ENCODE peak calls at places on chromosomes 16 and 17, in nine cellular contexts. X, H, Y, O, V, U, N, A and J are unnamed samples.
A peak's percentile ranks its signal among the peaks of the same experiment; 100 is the strongest.

GRCh38 chr17:53516643-53517042 is 306.1 kb upstream of the KIF2B start:
- DNase-seq in X (no peak), H (no peak), O (no peak), U (no peak), V (peak; percentile 26), Y (peak; percentile 51), N (no peak), A (no peak), J (no peak)

GRCh38 chr17:56777859-56778258 is 55.9 kb downstream of the C17orf67 start:
- DNase-seq in U (no peak), Y (no peak), O (no peak), N (no peak), A (no peak), X (no peak), H (no peak), V (peak; percentile 85), J (no peak)

GRCh38 chr16:54303613-54304012 is 17.0 kb upstream of the IRX3 start:
- DNase-seq in H (no peak), X (no peak), O (no peak), Y (no peak), V (no peak), N (no peak), U (no peak), A (no peak), J (no peak)

GRCh38 chr16:85675528-85675927 is 13.2 kb downstream of the GINS2 start:
- DNase-seq in U (no peak), Y (no peak), N (no peak), O (no peak), A (no peak), X (no peak), H (no peak), V (peak; percentile 45), J (no peak)

GRCh38 chr17:35892091-35892637 is 12.0 kb upstream of the CCL5 start:
- DNase-seq in U (no peak), X (no peak), H (no peak), N (no peak), O (no peak), Y (no peak), A (no peak), V (no peak), J (no peak)

GRCh38 chr16:86545927-86546637 is 9.0 kb downstream of the MTHFSD start:
- DNase-seq in A (no peak), Y (no peak), H (no peak), O (no peak), U (no peak), N (no peak), X (no peak), V (no peak), J (no peak)

GRCh38 chr17:32100971-32101631 is 41.2 kb upstream of the RHOT1 start:
- DNase-seq in O (no peak), U (no peak), H (no peak), V (no peak), X (no peak), Y (no peak), N (no peak), A (no peak), J (peak; percentile 90)

GRCh38 chr17:10247806-10248334 is 49.5 kb upstream of the GAS7 start:
- DNase-seq in N (no peak), H (no peak), A (no peak), Y (no peak), O (no peak), X (no peak), U (no peak), V (peak; percentile 56), J (no peak)

GRCh38 chr16:6483634-6484033 is 849.0 kb upstream of the RBFOX1 start:
- DNase-seq in Y (peak; percentile 71), U (no peak), A (no peak), V (no peak), N (no peak), O (no peak), X (no peak), H (no peak), J (no peak)

GRCh38 chr17:63633742-63634141 is 11.5 kb downstream of the MAP3K3 start:
- DNase-seq in A (no peak), N (no peak), U (no peak), X (no peak), Y (peak; percentile 56), V (no peak), H (no peak), O (no peak), J (no peak)

GRCh38 chr17:27327397-27327796 is 33.5 kb downstream of the WSB1 start:
- DNase-seq in U (no peak), H (no peak), V (no peak), Y (no peak), X (no peak), O (no peak), N (no peak), A (no peak), J (no peak)

GRCh38 chr17:1454541-1454940 is 1.5 kb downstream of the CRK start:
- DNase-seq in U (no peak), V (peak; percentile 26), Y (no peak), N (no peak), H (no peak), O (no peak), A (no peak), X (no peak), J (no peak)

GRCh38 chr17:61219460-61219859 is 180.2 kb upstream of the TBX2 start:
- DNase-seq in O (peak; percentile 43), A (no peak), X (no peak), V (peak; percentile 70), U (no peak), H (peak; percentile 44), Y (no peak), N (peak; percentile 33), J (peak; percentile 17)

GRCh38 chr16:74625500-74626350 is 18.8 kb upstream of the GLG1 start:
- DNase-seq in Y (no peak), H (no peak), N (no peak), X (no peak), O (no peak), V (no peak), U (no peak), A (no peak), J (no peak)

GRCh38 chr17:76716834-76717205 is 6.1 kb upstream of the MXRA7 start:
- DNase-seq in N (no peak), U (no peak), H (peak; percentile 73), Y (no peak), A (no peak), X (no peak), V (peak; percentile 94), O (peak; percentile 83), J (no peak)

GRCh38 chr17:48054238-48055185 is 6.4 kb downstream of the NFE2L1 start:
- DNase-seq in A (peak; percentile 95), U (no peak), N (peak; percentile 73), Y (peak; percentile 99), V (peak; percentile 88), H (no peak), O (peak; percentile 57), X (peak; percentile 39), J (peak; percentile 62)

GRCh38 chr16:85697441-85697840 is 8.7 kb upstream of the GINS2 start:
- DNase-seq in Y (no peak), H (no peak), X (no peak), O (no peak), A (no peak), N (no peak), U (no peak), V (no peak), J (no peak)

DNA sequence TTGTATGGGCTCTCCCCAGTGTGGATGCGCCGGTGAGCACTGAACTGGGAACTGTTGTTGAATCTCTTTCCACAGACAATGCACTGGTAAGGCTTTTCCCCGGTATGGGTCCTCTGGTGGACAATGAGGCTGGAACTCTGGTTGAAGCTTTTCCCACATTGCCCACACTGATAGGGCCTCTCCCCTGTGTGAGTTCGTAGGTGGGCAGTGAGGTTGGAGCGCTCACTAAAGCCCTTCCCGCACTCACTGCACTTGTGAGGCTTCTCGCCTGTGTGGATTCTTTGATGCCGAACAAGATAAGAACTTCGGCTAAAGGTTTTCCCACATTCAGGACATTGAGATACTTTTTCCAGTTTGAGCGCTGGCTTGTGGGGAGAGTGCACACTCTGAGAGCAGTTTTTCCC is 17.8 kb downstream of the ZSCAN32 start:
- DNase-seq in U (no peak), O (no peak), N (no peak), V (peak; percentile 5), A (no peak), H (no peak), Y (peak; percentile 24), X (no peak), J (no peak)
- H3K4me3 ChIP-seq in U (peak overlapping the region; percentile 25), O (no peak overlapping the region), N (no peak overlapping the region), V (no peak overlapping the region), A (no peak overlapping the region), H (no peak overlapping the region), Y (peak overlapping the region; percentile 35), X (no peak overlapping the region), J (no peak overlapping the region)

DNA sequence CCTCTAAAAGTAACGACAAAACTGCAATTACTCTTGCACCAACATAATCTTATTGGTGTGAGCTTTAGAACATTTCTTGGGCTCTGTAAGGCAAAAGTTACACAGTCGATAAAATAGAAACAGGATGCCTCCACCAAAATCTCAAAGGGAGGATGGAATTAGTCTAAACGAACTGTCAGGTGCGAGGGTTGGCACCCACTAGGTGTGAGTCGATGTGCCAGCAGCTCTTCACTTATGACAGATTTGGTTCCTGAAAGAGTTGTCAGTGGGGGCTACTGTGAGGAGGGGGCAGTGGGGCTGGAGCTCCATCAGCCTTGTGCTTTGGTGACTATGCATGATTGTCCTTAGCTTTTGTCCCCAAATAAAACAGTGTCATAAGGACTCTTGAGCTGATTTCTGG is 422.9 kb downstream of the TMEM114 start:
- DNase-seq in O (no peak), U (no peak), V (no peak), H (no peak), N (no peak), Y (no peak), X (no peak), A (no peak), J (no peak)
- H3K4me3 ChIP-seq in O (no peak overlapping the region), U (no peak overlapping the region), V (no peak overlapping the region), H (no peak overlapping the region), N (no peak overlapping the region), Y (no peak overlapping the region), X (no peak overlapping the region), A (no peak overlapping the region), J (no peak overlapping the region)

DNA sequence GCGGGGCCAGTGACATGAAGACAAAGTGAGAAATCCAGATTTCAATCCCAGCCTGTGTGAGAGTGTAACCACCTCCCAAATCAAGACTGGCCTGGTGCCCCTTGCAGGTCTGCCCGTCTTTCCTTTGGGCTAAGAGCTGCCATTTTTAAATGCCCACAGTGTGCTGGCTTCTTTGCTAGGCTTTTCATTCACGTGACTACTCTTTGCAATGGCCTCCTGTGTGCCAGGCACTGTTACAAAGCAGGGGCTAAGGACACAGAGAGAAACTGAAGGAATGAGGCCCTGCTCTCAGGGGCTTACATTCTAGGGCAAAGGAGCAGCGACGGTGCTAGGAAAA is 269 bp upstream of the ZSCAN10 start:
- DNase-seq in N (no peak), X (no peak), U (no peak), A (no peak), O (no peak), V (no peak), H (no peak), Y (no peak), J (no peak)
- H3K4me3 ChIP-seq in N (no peak overlapping the region), X (no peak overlapping the region), U (peak overlapping the region; percentile 19), A (no peak overlapping the region), O (no peak overlapping the region), V (no peak overlapping the region), H (no peak overlapping the region), Y (peak overlapping the region; percentile 86), J (no peak overlapping the region)

DNA sequence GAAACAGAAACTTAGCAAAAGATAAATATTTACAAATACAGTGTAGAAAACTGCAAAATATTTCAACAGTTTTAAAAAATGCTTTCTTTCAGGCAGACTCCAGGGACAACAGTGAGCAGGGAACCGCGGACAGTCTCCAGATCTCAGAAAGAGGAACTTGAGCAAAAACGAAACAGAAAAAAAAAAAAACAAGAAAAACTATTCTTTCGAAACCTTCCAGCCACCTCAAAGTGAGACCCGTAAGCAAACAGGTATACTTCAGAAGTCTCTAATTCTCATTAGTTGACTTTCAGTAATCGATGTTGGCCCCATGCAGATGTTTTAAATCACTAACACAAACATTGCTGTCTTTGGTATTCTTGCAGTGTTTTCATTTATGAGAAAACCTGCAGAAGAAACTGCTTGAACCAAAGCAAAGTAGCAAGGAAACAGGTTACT is 15.7 kb upstream of the CCL1 start:
- DNase-seq in O (no peak), H (no peak), Y (no peak), V (peak; percentile 9), X (no peak), A (peak; percentile 25), U (no peak), N (no peak), J (no peak)
- H3K4me3 ChIP-seq in O (no peak overlapping the region), H (no peak overlapping the region), Y (no peak overlapping the region), V (no peak overlapping the region), X (no peak overlapping the region), A (no peak overlapping the region), U (no peak overlapping the region), N (no peak overlapping the region), J (no peak overlapping the region)